ENCODE peak calls at places on chromosomes 13 and 19, in ten cellular contexts. Q is left lung, Z is glutamatergic neuron, U is Peyer's patch, H is transverse colon, D is GM23338, L is AG09319, B is astrocyte of the cerebellum, Y is AG10803, V is tibial artery. G is an unnamed sample.
A peak's percentile ranks its signal among the peaks of the same experiment; 100 is the strongest.

GRCh38 chr13:20124303-20124702 is 36.5 kb downstream of the GJA3 start:
- DNase-seq in U (no peak), Y (peak; percentile 5), D (no peak), Z (no peak), V (no peak), L (no peak), B (no peak), Q (no peak), H (no peak), G (no peak)

GRCh38 chr19:5109560-5109959 is 140.6 kb downstream of the KDM4B start:
- DNase-seq in L (no peak), Q (no peak), B (no peak), Y (no peak), Z (no peak), D (peak; percentile 74), V (no peak), H (no peak), U (no peak), G (no peak)

GRCh38 chr19:48754950-48755645 is at the start of gene FGF21:
- DNase-seq in U (no peak), Q (peak; percentile 37), H (no peak), B (no peak), L (no peak), Z (no peak), Y (no peak), D (peak; percentile 75), V (no peak), G (no peak)

GRCh38 chr13:98142427-98143156 is at the start of gene FARP1:
- DNase-seq in U (no peak), Z (peak; percentile 90), B (no peak), D (peak; percentile 89), Q (peak; percentile 92), L (peak; percentile 37), H (peak; percentile 84), V (peak; percentile 88), Y (peak; percentile 65), G (no peak)

GRCh38 chr13:75432045-75432444 is 49.9 kb downstream of the TBC1D4 start:
- DNase-seq in D (peak; percentile 24), L (no peak), Y (peak; percentile 59), V (no peak), H (no peak), Q (no peak), Z (no peak), U (no peak), B (no peak), G (no peak)

GRCh38 chr19:41808663-41809566 is 12.5 kb downstream of the CEACAM3 start:
- DNase-seq in L (no peak), Y (no peak), D (no peak), U (no peak), Q (peak; percentile 81), B (no peak), H (peak; percentile 30), V (no peak), Z (no peak), G (no peak)

GRCh38 chr13:26919311-26919710 is 158.7 kb upstream of the GPR12 start:
- DNase-seq in Y (peak; percentile 5), D (no peak), B (no peak), V (no peak), Q (no peak), H (no peak), Z (no peak), U (no peak), L (no peak), G (no peak)

GRCh38 chr13:42041017-42041683 is 7.3 kb upstream of the DGKH start:
- DNase-seq in Y (peak; percentile 45), D (peak; percentile 78), Z (peak; percentile 55), V (peak; percentile 70), L (no peak), H (peak; percentile 73), U (peak; percentile 16), Q (peak; percentile 86), B (no peak), G (no peak)

GRCh38 chr13:110944121-110944967 is 29.5 kb upstream of the ANKRD10 start:
- DNase-seq in Z (peak; percentile 45), D (peak; percentile 60), L (no peak), B (peak; percentile 29), U (no peak), V (no peak), Q (no peak), H (peak; percentile 20), Y (peak; percentile 67), G (no peak)
- TF ChIP-seq CTCF in Z (no peak), D (peak; percentile 67), L (peak; percentile 83), B (peak; percentile 78), U (no peak), V (peak; percentile 52), Q (peak; percentile 37), H (peak; percentile 47), Y (peak; percentile 86), G (no peak)

GRCh38 chr19:7461841-7462629 is 26.8 kb downstream of the PEX11G start:
- DNase-seq in Z (no peak), D (peak; percentile 66), L (no peak), B (no peak), H (no peak), Q (no peak), Y (no peak), U (no peak), V (no peak), G (no peak)
- TF ChIP-seq CTCF in Z (no peak), D (peak; percentile 55), L (no peak), B (no peak), H (no peak), Q (no peak), Y (no peak), U (no peak), V (no peak), G (no peak)

GRCh38 chr13:52845766-52846566 is 2.5 kb downstream of the PCDH8 start:
- DNase-seq in H (peak; percentile 55), L (no peak), B (no peak), Q (peak; percentile 81), D (peak; percentile 82), V (no peak), Y (no peak), Z (peak; percentile 91), U (no peak), G (no peak)

GRCh38 chr13:52845334-52845761 is 3.1 kb downstream of the PCDH8 start:
- DNase-seq in H (no peak), D (peak; percentile 64), U (no peak), Y (no peak), V (no peak), Z (peak; percentile 74), L (no peak), B (no peak), Q (no peak), G (no peak)

GRCh38 chr13:52847322-52847681 is 1.1 kb downstream of the PCDH8 start:
- DNase-seq in L (no peak), Z (no peak), Q (no peak), V (no peak), U (no peak), D (no peak), Y (no peak), H (no peak), B (no peak), G (no peak)

GRCh38 chr13:52847682-52848432 is 583 bp downstream of the PCDH8 start:
- DNase-seq in U (no peak), Z (peak; percentile 48), Q (peak; percentile 71), Y (no peak), H (no peak), D (peak; percentile 33), B (no peak), L (no peak), V (no peak), G (no peak)

DNA sequence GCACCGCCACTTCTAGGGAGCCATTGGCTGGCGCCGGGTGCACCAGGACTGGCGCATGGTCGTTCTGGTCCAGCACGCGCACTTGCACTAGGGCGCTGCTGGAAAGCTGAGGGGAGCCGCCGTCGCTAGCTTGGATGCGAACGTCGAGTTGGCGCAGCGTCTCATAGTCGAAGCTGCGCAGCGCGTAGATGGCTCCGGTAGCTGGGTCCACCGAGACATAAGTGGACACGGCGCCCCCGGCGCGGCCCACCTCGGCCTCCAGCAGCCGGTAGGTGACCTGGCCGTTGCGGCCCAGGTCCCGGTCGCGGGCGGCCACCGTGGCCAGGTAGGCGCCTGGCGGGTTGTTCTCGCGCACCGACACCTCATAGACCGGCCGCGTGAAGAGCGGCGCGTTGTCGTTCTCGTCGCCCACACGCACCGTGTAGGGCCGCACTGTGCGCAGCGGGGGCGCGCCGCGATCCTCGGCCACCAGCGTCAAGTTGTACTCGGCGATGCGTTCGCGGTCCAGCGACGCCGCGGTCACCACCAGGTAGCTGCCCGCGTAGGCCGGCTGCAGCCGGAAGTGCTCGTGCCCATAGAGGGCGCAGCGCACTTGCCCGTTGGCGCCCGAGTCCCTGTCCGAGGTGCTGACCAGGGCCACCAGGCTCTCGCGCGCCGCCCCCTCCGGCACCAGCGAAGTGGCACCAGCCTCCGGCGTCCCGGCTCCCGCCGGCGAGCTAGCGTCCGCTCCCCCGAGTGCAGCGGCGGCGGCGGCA is 1.7 kb downstream of the PCDH8 start:
- DNase-seq in Z (peak; percentile 74), B (no peak), V (no peak), L (no peak), H (peak; percentile 54), D (peak; percentile 91), U (no peak), Q (peak; percentile 83), Y (peak; percentile 9), G (no peak)
- TF ChIP-seq CTCF in Z (peak; percentile 18), B (peak; percentile 32), V (peak; percentile 26), L (peak; percentile 27), H (no peak), D (peak; percentile 48), U (no peak), Q (no peak), Y (peak; percentile 16), G (no peak)

GRCh38 chr13:100645382-100645781 is 29.2 kb downstream of the TMTC4 start:
- DNase-seq in L (no peak), Q (no peak), D (no peak), Y (no peak), B (no peak), Z (no peak), U (no peak), V (no peak), H (no peak), G (no peak)

GRCh38 chr13:100644328-100644727 is 30.3 kb downstream of the TMTC4 start:
- DNase-seq in L (no peak), U (no peak), Q (no peak), D (no peak), Y (no peak), H (no peak), Z (no peak), V (no peak), B (no peak), G (no peak)

GRCh38 chr13:100646871-100647270 is 27.7 kb downstream of the TMTC4 start:
- DNase-seq in Z (no peak), Y (no peak), H (no peak), B (no peak), Q (no peak), V (no peak), L (no peak), U (no peak), D (no peak), G (no peak)

GRCh38 chr13:100648354-100648753 is 26.2 kb downstream of the TMTC4 start:
- DNase-seq in L (no peak), D (no peak), V (no peak), U (no peak), Z (no peak), Q (no peak), Y (peak; percentile 36), B (no peak), H (no peak), G (no peak)

DNA sequence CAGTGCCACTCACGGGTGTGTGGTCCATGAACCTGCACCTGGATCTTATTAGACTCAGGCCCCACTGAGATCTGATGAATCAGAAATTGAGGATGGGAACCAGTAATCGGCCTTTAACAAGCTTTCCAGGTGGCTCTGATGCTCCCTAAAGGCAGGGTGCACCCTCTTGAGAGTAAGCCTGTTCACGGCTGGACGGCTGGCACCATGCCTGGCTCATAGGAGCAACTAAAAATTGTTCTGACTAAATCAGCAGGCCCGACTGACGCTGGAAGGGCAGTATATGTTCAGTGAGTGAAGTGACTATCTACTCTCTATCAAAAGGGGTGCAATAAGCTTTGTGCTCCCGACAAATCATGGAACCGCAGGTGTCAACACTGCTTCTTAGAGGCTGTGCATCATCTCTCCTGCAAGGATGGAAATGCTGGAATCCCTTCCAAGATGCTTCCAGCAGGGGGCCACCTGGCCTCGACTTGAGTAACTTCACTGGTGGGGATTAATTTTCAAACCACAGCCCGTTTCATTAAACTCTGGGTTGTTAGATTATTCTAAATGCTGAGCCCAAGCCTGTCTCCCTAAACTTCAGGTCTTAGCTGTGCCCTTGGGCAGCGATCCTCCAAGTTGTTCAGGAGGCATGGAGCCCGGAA is 28.4 kb downstream of the TMTC4 start:
- DNase-seq in B (peak; percentile 26), Q (no peak), U (no peak), Y (peak; percentile 20), D (peak; percentile 76), V (no peak), Z (peak; percentile 61), L (no peak), H (no peak), G (no peak)
- TF ChIP-seq CTCF in B (peak; percentile 69), Q (no peak), U (no peak), Y (peak; percentile 50), D (peak; percentile 64), V (no peak), Z (peak; percentile 69), L (peak; percentile 35), H (peak; percentile 15), G (no peak)

G was measured in omental fat pad.